ENCODE peak calls at places on chromosomes 5 and 9, in six cellular contexts. M is stimulated activated CD4-positive, alpha-beta T cell treated with anti-CD3 and anti-CD28 coated beads, Interleukin-2, amount 100 ng/mL, for 48 hours; F is amniotic stem cell; W is stimulated activated CD8-positive, alpha-beta memory T cell treated with anti-CD3 and anti-CD28 coated beads, Interleukin-15, amount 100 ng/mL, for 1 hour; Y is HCT116; K is EL. V is an unnamed sample.
A peak's percentile ranks its signal among the peaks of the same experiment; 100 is the strongest.

GRCh38 chr9:113319054-113319453 is 15.9 kb upstream of the RNF183 start:
- DNase-seq in M (no peak), F (no peak), W (no peak), Y (no peak), K (no peak), V (no peak)

GRCh38 chr9:127525426-127526188 is 74.3 kb downstream of the LRSAM1 start:
- DNase-seq in M (no peak), F (no peak), W (no peak), Y (peak; percentile 54), K (peak; percentile 43), V (no peak)

GRCh38 chr5:151214614-151215545 is 9.0 kb downstream of the CCDC69 start:
- DNase-seq in M (no peak), F (no peak), W (no peak), Y (no peak), K (no peak), V (no peak)

GRCh38 chr5:37436146-37436934 is 57.2 kb downstream of the WDR70 start:
- DNase-seq in M (no peak), F (no peak), W (no peak), Y (no peak), K (no peak), V (no peak)

GRCh38 chr9:90064248-90064647 is 459.4 kb downstream of the GADD45G start:
- DNase-seq in M (no peak), F (no peak), W (no peak), Y (no peak), K (no peak), V (no peak)

GRCh38 chr9:77707696-77708095 is 59.6 kb upstream of the GNA14 start:
- DNase-seq in M (no peak), F (peak; percentile 72), W (no peak), Y (peak; percentile 22), K (peak; percentile 99), V (no peak)

GRCh38 chr9:128920381-128921058 is at the start of gene PHYHD1:
- DNase-seq in M (no peak), F (no peak), W (no peak), Y (no peak), K (peak; percentile 84), V (no peak)

GRCh38 chr5:141437208-141437607 is 6.9 kb downstream of the PCDHGA12 start:
- DNase-seq in M (no peak), F (no peak), W (no peak), Y (no peak), K (peak; percentile 45), V (no peak)

GRCh38 chr5:64635056-64635686 is 55.1 kb upstream of the SHISAL2B start:
- DNase-seq in M (no peak), F (no peak), W (no peak), Y (peak; percentile 16), K (peak; percentile 35), V (no peak)

GRCh38 chr9:132164604-132165362 is 2.9 kb downstream of the NTNG2 start:
- DNase-seq in M (no peak), F (no peak), W (no peak), Y (no peak), K (peak; percentile 23), V (no peak)

GRCh38 chr9:116320180-116320799 is 166.7 kb downstream of the PAPPA start:
- DNase-seq in M (no peak), F (no peak), W (no peak), Y (no peak), K (no peak), V (no peak)

GRCh38 chr9:36867241-36867640 is 166.8 kb downstream of the PAX5 start:
- DNase-seq in M (no peak), F (no peak), W (no peak), Y (no peak), K (no peak), V (no peak)

GRCh38 chr5:75666801-75667200 is 50.4 kb downstream of the POC5 start:
- DNase-seq in M (no peak), F (no peak), W (no peak), Y (no peak), K (no peak), V (no peak)

GRCh38 chr9:89600831-89601230 is 4.0 kb upstream of the GADD45G start:
- DNase-seq in M (no peak), F (no peak), W (no peak), Y (no peak), K (no peak), V (no peak)

GRCh38 chr9:106800691-106801090 is 62.3 kb upstream of the ZNF462 start:
- DNase-seq in M (no peak), F (peak; percentile 34), W (no peak), Y (no peak), K (peak; percentile 45), V (no peak)

GRCh38 chr9:126752376-126752775 is 52.5 kb upstream of the ZBTB43 start:
- DNase-seq in M (no peak), F (no peak), W (no peak), Y (no peak), K (no peak), V (no peak)

GRCh38 chr5:177578331-177578730 is 13.7 kb upstream of the TMED9 start:
- DNase-seq in M (no peak), F (no peak), W (no peak), Y (no peak), K (no peak), V (no peak)

GRCh38 chr9:113620377-113621161 is 157.0 kb downstream of the RGS3 start:
- DNase-seq in M (no peak), F (peak; percentile 81), W (no peak), Y (peak; percentile 56), K (peak; percentile 96), V (peak; percentile 67)

GRCh38 chr9:133117271-133118178 is 3.5 kb downstream of the RALGDS start:
- DNase-seq in M (no peak), F (no peak), W (no peak), Y (no peak), K (no peak), V (no peak)

GRCh38 chr5:92939428-92939827 is 641.6 kb downstream of the NR2F1-AS1 start:
- DNase-seq in M (no peak), F (no peak), W (no peak), Y (no peak), K (peak; percentile 1), V (no peak)

GRCh38 chr5:91382530-91383026 is 539 bp downstream of the ARRDC3 start:
- DNase-seq in M (no peak), F (no peak), W (no peak), Y (no peak), K (peak; percentile 37), V (no peak)

GRCh38 chr5:93532370-93532769 is 48.6 kb downstream of the NR2F1-AS1 start:
- DNase-seq in M (no peak), F (no peak), W (no peak), Y (no peak), K (peak; percentile 77), V (peak; percentile 12)

GRCh38 chr9:118059520-118060278 is 355.5 kb downstream of the TLR4 start:
- DNase-seq in M (no peak), F (no peak), W (no peak), Y (no peak), K (peak; percentile 9), V (peak; percentile 20)

GRCh38 chr5:154308457-154309360 is 118.2 kb downstream of the GALNT10 start:
- DNase-seq in M (no peak), F (peak; percentile 58), W (no peak), Y (no peak), K (peak; percentile 88), V (no peak)

GRCh38 chr5:159782995-159783300 is 133.3 kb upstream of the ADRA1B start:
- DNase-seq in M (no peak), F (no peak), W (no peak), Y (no peak), K (no peak), V (no peak)

GRCh38 chr5:66494437-66494836 is 101.8 kb upstream of the MAST4 start:
- DNase-seq in M (no peak), F (no peak), W (no peak), Y (no peak), K (no peak), V (no peak)

GRCh38 chr5:133680830-133681555 is 68.7 kb upstream of the FSTL4 start:
- DNase-seq in M (no peak), F (no peak), W (no peak), Y (no peak), K (no peak), V (no peak)

GRCh38 chr5:180172447-180173197 is 36.4 kb downstream of the RASGEF1C start:
- DNase-seq in M (no peak), F (no peak), W (no peak), Y (no peak), K (no peak), V (no peak)

GRCh38 chr9:77816641-77817341 is 168.7 kb upstream of the GNA14 start:
- DNase-seq in M (no peak), F (no peak), W (no peak), Y (no peak), K (peak; percentile 50), V (no peak)

GRCh38 chr5:172123269-172123692 is 64.7 kb downstream of the STK10 start:
- DNase-seq in M (no peak), F (peak; percentile 33), W (no peak), Y (no peak), K (peak; percentile 84), V (peak; percentile 44)

GRCh38 chr5:15215056-15215455 is 284.9 kb upstream of the FBXL7 start:
- DNase-seq in M (no peak), F (no peak), W (no peak), Y (no peak), K (no peak), V (no peak)

GRCh38 chr9:34508951-34509350 is 13.8 kb downstream of the ENHO start:
- DNase-seq in M (no peak), F (no peak), W (no peak), Y (no peak), K (no peak), V (no peak)